ENCODE peak calls at places on chromosomes 5 and 9, in ten cellular contexts. B, K, L, G, D, I, X, R, T and Q are unnamed samples.

GRCh38 chr5:173204185-173204979 is 30.6 kb downstream of the NKX2-5 start:
- DNase-seq in G (no peak), K (no peak), T (peak), B (no peak), D (no peak), L (peak), X (peak), I (peak), R (no peak), Q (no peak)

GRCh38 chr5:158701406-158702177 is 398.1 kb downstream of the EBF1 start:
- DNase-seq in G (peak), B (no peak), R (no peak), I (no peak), K (no peak), X (peak), L (peak), D (no peak), T (peak), Q (peak)

GRCh38 chr9:81609782-81610738 is 79.3 kb downstream of the TLE1 start:
- DNase-seq in I (no peak), G (no peak), L (no peak), K (no peak), D (no peak), T (peak), B (no peak), R (no peak), X (peak), Q (no peak)

GRCh38 chr9:6969805-6970204 is 212.0 kb downstream of the KDM4C start:
- DNase-seq in T (no peak), X (no peak), R (no peak), K (no peak), I (no peak), L (no peak), G (no peak), B (no peak), D (no peak), Q (no peak)

GRCh38 chr5:116216246-116216645 is 131.4 kb downstream of the COMMD10 start:
- DNase-seq in D (no peak), G (no peak), I (no peak), K (no peak), L (no peak), R (no peak), X (no peak), T (no peak), B (no peak), Q (no peak)

GRCh38 chr9:18587988-18588387 is 114.0 kb downstream of the ADAMTSL1 start:
- DNase-seq in K (no peak), G (no peak), L (no peak), T (peak), X (peak), R (no peak), B (no peak), D (no peak), I (no peak), Q (no peak)

GRCh38 chr5:87127956-87128687 is 139.6 kb upstream of the RASA1 start:
- DNase-seq in L (no peak), B (no peak), R (no peak), T (peak), K (no peak), X (peak), G (no peak), I (no peak), D (no peak), Q (no peak)

GRCh38 chr5:149364719-149365118 is 6.9 kb downstream of the PCYOX1L start:
- DNase-seq in I (no peak), L (no peak), D (no peak), B (no peak), T (no peak), K (no peak), X (no peak), R (no peak), G (no peak), Q (no peak)

GRCh38 chr9:27499481-27499880 is 24.6 kb upstream of the IFNK start:
- DNase-seq in T (peak), R (no peak), D (no peak), B (no peak), X (peak), L (no peak), I (no peak), G (no peak), K (no peak), Q (peak)